ENCODE peak calls at places on chromosomes 6 and 20, in nine cellular contexts. H is left kidney, M is AG10803, V is skeletal muscle cell, K is MM.1S, N is tibial artery, P is cardiac fibroblast, S is amniotic stem cell, D is hepatocyte. T is an unnamed sample.

GRCh38 chr20:848218-848617 is 14.7 kb downstream of the FAM110A start:
- DNase-seq in M (no peak), K (no peak), P (no peak), N (no peak), D (no peak), S (no peak), V (no peak), H (no peak), T (no peak)

GRCh38 chr20:13022401-13023170 is 13.8 kb downstream of the SPTLC3 start:
- DNase-seq in V (peak), S (no peak), P (peak), N (no peak), K (no peak), D (peak), M (peak), H (peak), T (peak)

GRCh38 chr20:49695830-49696229 is 17.8 kb downstream of the B4GALT5 start:
- DNase-seq in V (no peak), S (no peak), D (no peak), N (no peak), H (no peak), M (peak), P (no peak), K (no peak), T (no peak)

GRCh38 chr6:157579467-157580031 is 198.6 kb downstream of the ZDHHC14 start:
- DNase-seq in P (peak), H (no peak), V (no peak), N (no peak), D (no peak), K (no peak), M (no peak), S (no peak), T (no peak)

GRCh38 chr6:6725120-6725833 is 136.8 kb downstream of the LY86 start:
- DNase-seq in N (no peak), S (no peak), M (no peak), V (no peak), K (no peak), D (no peak), H (no peak), P (no peak), T (no peak)

GRCh38 chr6:54294965-54295532 is 13.2 kb upstream of the TINAG start:
- DNase-seq in N (no peak), V (no peak), D (no peak), P (no peak), S (no peak), K (no peak), M (no peak), H (no peak), T (no peak)

GRCh38 chr20:24985802-24986201 is 6.7 kb downstream of the APMAP start:
- DNase-seq in N (no peak), H (no peak), S (no peak), P (no peak), M (no peak), K (no peak), V (no peak), D (no peak), T (no peak)

GRCh38 chr6:89505847-89506246 is 72.9 kb downstream of the ANKRD6 start:
- DNase-seq in V (no peak), S (no peak), D (no peak), P (no peak), N (no peak), H (no peak), M (no peak), K (no peak), T (no peak)

GRCh38 chr20:46683068-46683477 is 6.2 kb downstream of the TP53RK start:
- DNase-seq in M (no peak), P (peak), D (no peak), H (no peak), V (no peak), K (no peak), N (no peak), S (no peak), T (no peak)

GRCh38 chr6:158818580-158819212 is 472 bp downstream of the EZR start:
- DNase-seq in D (peak), S (peak), P (peak), V (no peak), H (peak), N (peak), M (peak), K (peak), T (no peak)

GRCh38 chr6:69820438-69820837 is 23.6 kb upstream of the LMBRD1 start:
- DNase-seq in D (no peak), H (no peak), V (no peak), N (no peak), M (no peak), P (no peak), K (no peak), S (no peak), T (no peak)

GRCh38 chr20:10060223-10060622 is 25.4 kb downstream of the ANKEF1 start:
- DNase-seq in V (peak), D (no peak), H (peak), S (no peak), M (no peak), K (peak), N (no peak), P (no peak), T (no peak)

GRCh38 chr6:104908031-104908430 is 48.3 kb upstream of the HACE1 start:
- DNase-seq in V (no peak), K (no peak), S (no peak), N (no peak), M (no peak), H (no peak), D (no peak), P (no peak), T (no peak)

GRCh38 chr20:37336369-37337207 is 9.4 kb upstream of the SRC start:
- DNase-seq in S (no peak), H (peak), M (peak), D (peak), P (peak), V (no peak), K (peak), N (no peak), T (no peak)

GRCh38 chr20:1555952-1556351 is 1.6 kb downstream of the SIRPD start:
- DNase-seq in N (no peak), K (no peak), S (no peak), H (no peak), P (no peak), M (no peak), D (no peak), V (no peak), T (no peak)

GRCh38 chr6:10425973-10426780 is 11.3 kb upstream of the TFAP2A start:
- DNase-seq in P (no peak), K (peak), H (peak), D (peak), V (no peak), M (peak), S (no peak), N (no peak), T (no peak)

GRCh38 chr6:100833972-100834574 is 47.1 kb downstream of the ASCC3 start:
- DNase-seq in P (no peak), D (no peak), M (peak), V (no peak), K (no peak), H (no peak), N (no peak), S (no peak), T (no peak)

GRCh38 chr6:143579703-143580102 is 68.2 kb upstream of the FUCA2 start:
- DNase-seq in P (peak), K (no peak), D (no peak), V (peak), M (peak), H (no peak), S (peak), N (peak), T (peak)

GRCh38 chr6:131244942-131245341 is 109.7 kb downstream of the AKAP7 start:
- DNase-seq in S (no peak), P (no peak), M (no peak), V (no peak), K (no peak), D (no peak), H (no peak), N (no peak), T (no peak)

GRCh38 chr6:13284646-13285045 is 43.7 kb downstream of the TBC1D7 start:
- DNase-seq in P (no peak), N (no peak), K (no peak), D (no peak), S (no peak), M (no peak), H (no peak), V (no peak), T (no peak)

GRCh38 chr6:53115741-53116140 is 32.9 kb downstream of the GCM1 start:
- DNase-seq in K (no peak), H (no peak), V (no peak), D (no peak), N (no peak), S (no peak), P (no peak), M (no peak), T (no peak)

GRCh38 chr6:37502703-37503485 is 3.2 kb upstream of the CCDC167 start:
- DNase-seq in K (no peak), D (no peak), N (no peak), V (no peak), S (no peak), M (no peak), H (no peak), P (no peak), T (no peak)

GRCh38 chr6:11918021-11918738 is 93.9 kb upstream of the HIVEP1 start:
- DNase-seq in H (peak), P (peak), M (peak), V (peak), D (peak), N (no peak), K (no peak), S (no peak), T (no peak)

GRCh38 chr6:26187981-26188635 is 100.9 kb downstream of the HFE start:
- DNase-seq in P (peak), V (no peak), D (peak), H (peak), M (peak), S (no peak), K (peak), N (peak), T (no peak)

GRCh38 chr20:21512634-21513180 is 1.2 kb downstream of the NKX2-2 start:
- DNase-seq in N (no peak), H (peak), K (no peak), P (no peak), D (no peak), M (no peak), S (no peak), V (no peak), T (no peak)

GRCh38 chr20:60974022-60974421 is 278.0 kb upstream of the CDH4 start:
- DNase-seq in N (no peak), S (no peak), K (no peak), P (no peak), H (no peak), M (no peak), D (no peak), V (no peak), T (no peak)

GRCh38 chr6:44386364-44386928 is 1.1 kb upstream of the CDC5L start:
- DNase-seq in S (no peak), V (peak), M (no peak), H (no peak), N (peak), K (no peak), P (peak), D (peak), T (peak)

GRCh38 chr6:121764493-121764892 is 329.0 kb downstream of the GJA1 start:
- DNase-seq in N (no peak), H (no peak), P (no peak), K (peak), M (no peak), D (no peak), V (no peak), S (no peak), T (no peak)

GRCh38 chr6:169269180-169270076 is 15.8 kb upstream of the THBS2 start:
- DNase-seq in S (no peak), P (peak), M (peak), N (peak), D (no peak), H (no peak), V (no peak), K (no peak), T (no peak)

GRCh38 chr6:43993881-43994523 is 133.2 kb downstream of the MRPL14 start:
- DNase-seq in P (no peak), K (no peak), S (no peak), N (peak), D (no peak), H (peak), V (no peak), M (no peak), T (no peak)

GRCh38 chr6:8193541-8193940 is 91.2 kb upstream of the EEF1E1 start:
- DNase-seq in H (no peak), N (no peak), D (no peak), S (no peak), V (no peak), P (no peak), K (no peak), M (peak), T (no peak)

GRCh38 chr20:44807051-44807683 is 3.2 kb downstream of the RIMS4 start:
- DNase-seq in V (no peak), M (no peak), S (no peak), D (no peak), N (no peak), H (no peak), P (no peak), K (no peak), T (no peak)

GRCh38 chr6:25369450-25370086 is 90.4 kb downstream of the CARMIL1 start:
- DNase-seq in M (peak), H (no peak), P (peak), D (peak), V (no peak), S (no peak), K (peak), N (no peak), T (no peak)

GRCh38 chr6:36958775-36959554 is 4.4 kb downstream of the PI16 start:
- DNase-seq in D (no peak), H (no peak), V (no peak), K (no peak), P (no peak), S (no peak), N (no peak), M (no peak), T (no peak)

GRCh38 chr20:61105395-61105794 is 146.7 kb upstream of the CDH4 start:
- DNase-seq in N (no peak), V (no peak), S (no peak), P (no peak), H (no peak), D (no peak), M (no peak), K (no peak), T (no peak)

GRCh38 chr20:63268671-63269439 is 3.8 kb upstream of the ARFGAP1 start:
- DNase-seq in P (no peak), V (no peak), D (no peak), M (no peak), N (no peak), K (no peak), H (peak), S (no peak), T (no peak)

GRCh38 chr6:139016337-139017213 is 12.0 kb upstream of the ABRACL start:
- DNase-seq in S (no peak), V (no peak), K (no peak), P (peak), M (no peak), D (no peak), H (peak), N (no peak), T (no peak)

T was measured in fibroblast of the conjunctiva.